ENCODE peak calls at places on chromosomes 16 and 17, in seven cellular contexts. S is vagina, F is WERI-Rb-1, B is tibial nerve, H is tibial artery, W is breast epithelium, M is AG04450. Y is an unnamed sample.

GRCh38 chr16:763386-763785 is 2.9 kb downstream of the MSLN start:
- DNase-seq in S (no peak), F (no peak), B (no peak), H (no peak), W (no peak), M (no peak), Y (no peak)

GRCh38 chr17:41518789-41519449 is at the start of gene KRT15:
- DNase-seq in S (no peak), F (peak; percentile 58), B (no peak), H (no peak), W (no peak), M (no peak), Y (no peak)

GRCh38 chr16:83068686-83069085 is 441.9 kb downstream of the CDH13 start:
- DNase-seq in S (no peak), F (no peak), B (no peak), H (no peak), W (no peak), M (no peak), Y (peak; percentile 49)

GRCh38 chr16:87570938-87571867 is 31.1 kb upstream of the JPH3 start:
- DNase-seq in S (no peak), F (peak; percentile 72), B (no peak), H (peak; percentile 93), W (peak; percentile 71), M (no peak), Y (no peak)

GRCh38 chr17:74362811-74363498 is 1.3 kb upstream of the BTBD17 start:
- DNase-seq in S (no peak), F (no peak), B (no peak), H (no peak), W (no peak), M (no peak), Y (no peak)

GRCh38 chr17:2571523-2572303 is 21.7 kb upstream of the PAFAH1B1 start:
- DNase-seq in S (no peak), F (no peak), B (no peak), H (no peak), W (no peak), M (no peak), Y (no peak)

GRCh38 chr16:81995651-81996050 is 15.6 kb downstream of the SDR42E1 start:
- DNase-seq in S (no peak), F (no peak), B (no peak), H (no peak), W (no peak), M (no peak), Y (no peak)

GRCh38 chr16:77951788-77952187 is 70.6 kb upstream of the CLEC3A start:
- DNase-seq in S (no peak), F (peak; percentile 47), B (no peak), H (no peak), W (no peak), M (no peak), Y (no peak)

GRCh38 chr16:46712911-46713310 is 23.5 kb downstream of the ORC6 start:
- DNase-seq in S (no peak), F (no peak), B (no peak), H (no peak), W (no peak), M (no peak), Y (no peak)

GRCh38 chr16:24037335-24037734 is 201.6 kb downstream of the PRKCB start:
- DNase-seq in S (no peak), F (no peak), B (no peak), H (no peak), W (no peak), M (no peak), Y (no peak)

GRCh38 chr17:69581061-69581955 is 166.8 kb downstream of the MAP2K6 start:
- DNase-seq in S (no peak), F (no peak), B (no peak), H (no peak), W (no peak), M (no peak), Y (no peak)

GRCh38 chr17:79792984-79793923 is 3.6 kb downstream of the CBX8 start:
- DNase-seq in S (no peak), F (no peak), B (no peak), H (peak; percentile 81), W (no peak), M (peak; percentile 81), Y (peak; percentile 33)

GRCh38 chr17:54754560-54754959 is 146.1 kb upstream of the TOM1L1 start:
- DNase-seq in S (no peak), F (peak; percentile 17), B (no peak), H (peak; percentile 59), W (no peak), M (no peak), Y (no peak)

GRCh38 chr16:84689126-84689525 is 10.7 kb upstream of the USP10 start:
- DNase-seq in S (no peak), F (peak; percentile 11), B (no peak), H (no peak), W (no peak), M (peak; percentile 83), Y (peak; percentile 89)

GRCh38 chr17:4045477-4045876 is 81.2 kb upstream of the ATP2A3 start:
- DNase-seq in S (no peak), F (no peak), B (no peak), H (no peak), W (no peak), M (no peak), Y (no peak)
- H3K27ac ChIP-seq in S (no peak overlapping the region), F (no peak overlapping the region), B (no peak overlapping the region), H (no peak overlapping the region), W (no peak overlapping the region), M (no peak overlapping the region), Y (no peak overlapping the region)

GRCh38 chr17:46822388-46822921 is 4.0 kb upstream of the WNT3 start:
- DNase-seq in S (no peak), F (no peak), B (no peak), H (no peak), W (no peak), M (no peak), Y (no peak)
- TF ChIP-seq CTCF in S (no peak), F (peak; percentile 48), B (no peak), H (no peak), W (no peak), M (peak; percentile 59), Y (peak; percentile 65)

GRCh38 chr17:75536401-75536800 is 10.9 kb downstream of the LLGL2 start:
- DNase-seq in S (no peak), F (peak; percentile 69), B (no peak), H (no peak), W (no peak), M (no peak), Y (no peak)
- H3K27ac ChIP-seq in S (no peak overlapping the region), F (peak overlapping the region; percentile 69), B (no peak overlapping the region), H (no peak overlapping the region), W (no peak overlapping the region), M (no peak overlapping the region), Y (no peak overlapping the region)

GRCh38 chr17:40425741-40426140 is 8.0 kb upstream of the TOP2A start:
- DNase-seq in S (no peak), F (no peak), B (no peak), H (peak; percentile 47), W (peak; percentile 12), M (no peak), Y (no peak)

GRCh38 chr17:40418428-40418706 is 671 bp upstream of the TOP2A start:
- DNase-seq in S (no peak), F (no peak), B (no peak), H (no peak), W (no peak), M (no peak), Y (no peak)

GRCh38 chr17:40419559-40420331 is 2.0 kb upstream of the TOP2A start:
- DNase-seq in S (no peak), F (no peak), B (no peak), H (no peak), W (no peak), M (no peak), Y (no peak)

GRCh38 chr17:40427002-40427491 is 9.4 kb upstream of the TOP2A start:
- DNase-seq in S (no peak), F (no peak), B (no peak), H (peak; percentile 31), W (no peak), M (no peak), Y (no peak)

GRCh38 chr17:40422990-40423611 is 5.4 kb upstream of the TOP2A start:
- DNase-seq in S (no peak), F (no peak), B (no peak), H (no peak), W (peak; percentile 80), M (no peak), Y (no peak)
- TF ChIP-seq CTCF in S (no peak), F (peak; percentile 11), B (no peak), H (no peak), W (no peak), M (no peak), Y (peak; percentile 35)

GRCh38 chr17:32777436-32777835 is 99.5 kb downstream of the MYO1D start:
- DNase-seq in S (no peak), F (no peak), B (no peak), H (no peak), W (no peak), M (no peak), Y (peak; percentile 70)
- H3K27ac ChIP-seq in S (no peak overlapping the region), F (no peak overlapping the region), B (no peak overlapping the region), H (no peak overlapping the region), W (no peak overlapping the region), M (no peak overlapping the region), Y (peak overlapping the region; percentile 73)

Y was measured in brain microvascular endothelial cell.